ENCODE peak calls at places on chromosomes 6 and 20, in four cellular contexts. E is HepG2, X is GM12878, J is K562. H is an unnamed sample.

GRCh38 chr6:88474720-88475119 is 308.6 kb upstream of the CNR1 start:
- DNase-seq in E (no peak), X (no peak), J (no peak), H (no peak)

GRCh38 chr6:23621026-23621425 is 505.0 kb upstream of the NRSN1 start:
- DNase-seq in E (no peak), X (no peak), J (no peak), H (no peak)

GRCh38 chr6:110188791-110189190 is 8.6 kb downstream of the CDC40 start:
- DNase-seq in E (no peak), X (no peak), J (no peak), H (no peak)

GRCh38 chr20:50305636-50306477 is 115.2 kb downstream of the CEBPB start:
- DNase-seq in X (no peak), E (peak; percentile 98), J (no peak), H (no peak)

GRCh38 chr6:139439278-139439813 is 64.9 kb upstream of the CITED2 start:
- DNase-seq in X (no peak), E (no peak), J (no peak), H (no peak)

GRCh38 chr6:140921366-140922226 is 1211.1 kb upstream of the GJE1 start:
- DNase-seq in J (peak; percentile 22), E (peak; percentile 61), X (no peak), H (peak; percentile 58)

GRCh38 chr6:149453597-149454340 is 31.0 kb downstream of the ZC3H12D start:
- DNase-seq in E (no peak), J (no peak), X (no peak), H (no peak)

GRCh38 chr20:31663838-31664695 is 26.4 kb downstream of the COX4I2 start:
- DNase-seq in J (no peak), X (no peak), E (peak; percentile 97), H (no peak)

GRCh38 chr6:149043476-149044130 is 273.9 kb upstream of the TAB2 start:
- DNase-seq in J (peak; percentile 77), X (no peak), E (peak; percentile 36), H (peak; percentile 70)

GRCh38 chr6:157244780-157245179 is 78.5 kb downstream of the TMEM242 start:
- DNase-seq in J (no peak), X (no peak), E (no peak), H (no peak)

GRCh38 chr20:53805895-53806384 is 212.3 kb upstream of the ZNF217 start:
- DNase-seq in J (no peak), X (no peak), E (no peak), H (no peak)

GRCh38 chr6:170129691-170130171 is 161.1 kb downstream of the DLL1 start:
- DNase-seq in E (no peak), X (no peak), J (no peak), H (no peak)

GRCh38 chr6:73081955-73082354 is 143.3 kb downstream of the KHDC1L start:
- DNase-seq in J (no peak), X (no peak), E (no peak), H (no peak)

GRCh38 chr6:73078908-73079610 is 146.2 kb downstream of the KHDC1L start:
- DNase-seq in X (no peak), E (no peak), J (no peak), H (no peak)

GRCh38 chr6:73078333-73078732 is 147.0 kb downstream of the KHDC1L start:
- DNase-seq in E (no peak), J (no peak), X (no peak), H (no peak)

GRCh38 chr6:73079611-73079955 is 145.7 kb downstream of the KHDC1L start:
- DNase-seq in X (no peak), J (no peak), E (no peak), H (no peak)

DNA sequence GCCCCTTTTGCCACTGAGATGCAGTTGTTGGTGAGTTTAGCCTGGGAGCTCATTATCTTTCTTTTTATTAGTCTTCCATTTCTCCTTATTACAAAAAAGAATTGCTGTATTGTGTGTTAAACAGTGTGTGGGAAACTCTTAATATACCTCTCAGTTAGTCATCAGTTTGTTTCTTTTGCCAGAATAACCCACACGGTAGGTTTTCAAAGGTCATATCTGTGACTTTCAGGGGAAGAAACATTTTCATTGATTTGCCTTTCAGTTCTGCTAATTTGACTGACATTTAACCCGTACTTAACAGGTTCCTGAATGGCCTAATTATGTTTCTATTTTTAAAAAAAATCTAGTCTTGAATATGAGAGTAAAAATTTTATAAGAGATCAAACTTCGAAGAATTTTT is 145.3 kb downstream of the KHDC1L start:
- DNase-seq in X (peak; percentile 33), E (no peak), J (no peak), H (no peak)
- TF ChIP-seq TARDBP in X (no peak), E (no peak), J (no peak), H (no peak)

DNA sequence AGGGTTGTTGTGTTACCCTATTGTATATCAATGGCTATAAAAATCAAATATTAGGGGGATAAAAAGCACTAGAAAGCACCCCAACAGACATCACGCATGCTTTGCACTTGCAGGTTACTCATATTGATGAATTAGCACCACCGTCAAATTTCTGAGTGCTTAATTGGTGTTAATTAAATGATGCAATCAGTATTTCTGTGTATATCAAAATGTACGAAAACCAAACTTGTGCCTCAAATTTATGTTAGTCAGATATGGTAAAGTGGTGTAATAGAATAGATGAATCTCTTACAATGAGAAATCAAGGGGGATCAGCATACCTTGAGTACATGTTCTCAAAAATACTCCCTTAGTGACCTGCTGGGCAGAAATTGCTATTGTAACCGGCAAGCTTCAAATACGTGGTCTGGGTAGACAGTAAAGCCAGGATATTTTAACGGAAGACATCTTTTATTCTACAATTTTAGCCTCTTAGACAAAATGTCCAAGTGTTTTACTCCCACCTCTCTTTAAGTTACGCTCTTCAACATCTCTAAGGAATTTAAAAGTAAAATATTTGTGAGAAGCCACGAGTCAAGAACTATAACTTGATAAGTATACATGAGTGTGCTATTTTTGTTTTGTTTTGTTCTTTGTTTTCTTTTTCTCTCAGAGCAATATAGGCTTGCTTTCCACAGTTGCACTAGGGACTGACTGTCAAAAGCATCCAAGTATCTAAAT is 166.0 kb downstream of the QKI start:
- DNase-seq in E (no peak), X (no peak), J (no peak), H (no peak)
- TF ChIP-seq SP1 in E (no peak), X (no peak), J (no peak), H (no peak)

DNA sequence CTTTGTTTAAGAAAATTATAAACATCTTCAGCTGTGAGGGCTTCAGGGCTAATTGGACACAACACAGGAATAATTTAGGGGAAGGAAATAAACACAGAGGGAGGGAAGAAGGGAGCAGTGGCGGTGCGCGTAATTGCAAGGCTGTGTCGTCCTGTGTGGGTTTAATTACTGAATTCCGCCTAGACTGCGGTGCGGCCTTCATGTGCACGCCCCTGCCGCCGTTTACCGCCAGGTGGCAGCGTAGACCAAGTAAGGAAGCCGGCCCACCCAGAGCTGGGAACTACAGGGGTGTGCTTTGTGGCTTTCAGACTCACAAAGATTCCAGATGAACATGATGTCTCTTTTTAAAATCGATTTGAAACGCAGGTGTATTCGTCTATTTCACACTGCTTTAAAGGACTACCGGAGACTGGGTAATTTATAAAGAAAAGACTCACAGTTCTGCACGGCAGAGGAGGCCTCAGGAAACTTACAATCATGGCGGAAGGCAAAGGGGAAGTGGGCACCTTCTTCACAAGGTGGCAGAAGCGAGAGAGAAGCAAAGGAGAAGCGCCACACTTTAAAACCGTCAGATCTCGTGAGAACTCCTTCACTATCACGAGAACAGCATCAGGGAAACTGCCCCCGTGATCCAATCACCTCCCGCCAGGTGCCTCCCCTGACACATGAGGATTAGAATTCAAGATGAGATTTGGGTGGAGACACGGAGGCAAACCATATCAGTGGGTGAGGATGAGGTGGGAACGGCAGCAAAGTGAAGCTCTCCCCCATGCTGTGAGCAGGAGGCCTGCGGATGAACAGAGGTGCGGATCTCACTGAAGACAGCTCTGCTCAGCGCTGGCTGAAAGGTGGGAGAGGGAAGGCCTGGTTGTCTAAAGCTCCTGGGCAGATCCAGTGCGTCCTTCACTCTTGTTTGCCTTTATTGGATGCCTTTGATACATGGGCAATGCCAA is 222.0 kb upstream of the PDE10A start:
- DNase-seq in X (peak; percentile 5), E (peak; percentile 63), J (peak; percentile 79), H (peak; percentile 91)
- TF ChIP-seq TARDBP in X (no peak), E (no peak), J (no peak), H (no peak)

GRCh38 chr6:113539202-113539601 is 317.9 kb upstream of the MARCKS start:
- DNase-seq in J (no peak), X (no peak), E (no peak), H (no peak)
- TF ChIP-seq SP1 in J (no peak), X (no peak), E (no peak), H (no peak)

GRCh38 chr6:10309826-10310405 is 105.0 kb downstream of the TFAP2A start:
- DNase-seq in E (no peak), J (no peak), X (no peak), H (no peak)

GRCh38 chr6:10305740-10306423 is 109.0 kb downstream of the TFAP2A start:
- DNase-seq in J (no peak), E (no peak), X (no peak), H (no peak)

GRCh38 chr6:10307476-10307875 is 107.4 kb downstream of the TFAP2A start:
- DNase-seq in X (no peak), J (no peak), E (no peak), H (no peak)

GRCh38 chr6:10303806-10304520 is 110.9 kb downstream of the TFAP2A start:
- DNase-seq in E (no peak), X (no peak), J (no peak), H (no peak)

GRCh38 chr6:10307028-10307427 is 107.8 kb downstream of the TFAP2A start:
- DNase-seq in J (no peak), E (no peak), X (no peak), H (no peak)
- TF ChIP-seq TARDBP in J (no peak), E (no peak), X (no peak), H (no peak)

H was measured in HEK293T.